ENCODE peak calls at places on chromosomes 7 and 10, in six cellular contexts. X, N, H, E, I and Y are unnamed samples.
A peak's percentile ranks its signal among the peaks of the same experiment; 100 is the strongest.

GRCh38 chr7:157952841-157953645 is 616.2 kb downstream of the DNAJB6 start:
- DNase-seq in X (no peak), N (no peak), H (no peak), E (no peak), I (no peak), Y (no peak)

GRCh38 chr10:24334279-24334922 is 125.5 kb downstream of the KIAA1217 start:
- DNase-seq in X (no peak), N (no peak), H (no peak), E (no peak), I (no peak), Y (no peak)

GRCh38 chr7:142313528-142313927 is 55.7 kb upstream of the PRSS58 start:
- DNase-seq in X (no peak), N (no peak), H (peak; percentile 71), E (no peak), I (no peak), Y (no peak)

GRCh38 chr10:76051007-76051936 is 619.8 kb downstream of the LRMDA start:
- DNase-seq in X (no peak), N (no peak), H (no peak), E (no peak), I (peak; percentile 89), Y (no peak)

GRCh38 chr10:102381983-102382382 is 13.5 kb upstream of the NFKB2 start:
- DNase-seq in X (no peak), N (no peak), H (no peak), E (no peak), I (no peak), Y (no peak)

GRCh38 chr7:27145167-27145883 is 1.8 kb upstream of the HOXA5 start:
- DNase-seq in X (no peak), N (no peak), H (peak; percentile 81), E (no peak), I (no peak), Y (no peak)

GRCh38 chr10:76336213-76336963 is 905.0 kb downstream of the LRMDA start:
- DNase-seq in X (no peak), N (no peak), H (no peak), E (no peak), I (no peak), Y (no peak)

GRCh38 chr7:29035044-29035740 is 77.1 kb upstream of the TRIL start:
- DNase-seq in X (no peak), N (no peak), H (no peak), E (no peak), I (no peak), Y (no peak)

GRCh38 chr7:1713502-1714484 is 43.7 kb downstream of the ELFN1 start:
- DNase-seq in X (no peak), N (no peak), H (peak; percentile 72), E (peak; percentile 74), I (peak; percentile 93), Y (no peak)

GRCh38 chr10:86078639-86079035 is 288.0 kb downstream of the GRID1 start:
- DNase-seq in X (no peak), N (no peak), H (no peak), E (no peak), I (no peak), Y (no peak)

GRCh38 chr7:156827587-156828203 is 65.3 kb downstream of the LMBR1 start:
- DNase-seq in X (no peak), N (no peak), H (no peak), E (no peak), I (peak; percentile 32), Y (no peak)

GRCh38 chr7:18495412-18496335 is at the start of gene HDAC9:
- DNase-seq in X (peak; percentile 29), N (no peak), H (peak; percentile 32), E (peak; percentile 43), I (peak; percentile 86), Y (no peak)

GRCh38 chr10:73780966-73781365 is 882 bp upstream of the CHCHD1 start:
- DNase-seq in X (no peak), N (no peak), H (no peak), E (no peak), I (no peak), Y (no peak)

GRCh38 chr10:71837085-71837827 is 13.8 kb downstream of the PSAP start:
- DNase-seq in X (no peak), N (no peak), H (no peak), E (peak; percentile 46), I (peak; percentile 52), Y (no peak)
- TF ChIP-seq CTCF in X (peak; percentile 23), N (peak; percentile 92), H (no peak), E (peak; percentile 49), I (peak; percentile 41), Y (peak; percentile 46)

GRCh38 chr10:12755075-12755474 is 246.4 kb downstream of the CCDC3 start:
- DNase-seq in X (no peak), N (no peak), H (no peak), E (no peak), I (no peak), Y (no peak)
- TF ChIP-seq CTCF in X (no peak), N (no peak), H (no peak), E (no peak), I (no peak), Y (no peak)

GRCh38 chr10:112344261-112344660 is 29.7 kb upstream of the ACSL5 start:
- DNase-seq in X (no peak), N (no peak), H (no peak), E (no peak), I (no peak), Y (no peak)
- TF ChIP-seq CTCF in X (no peak), N (no peak), H (no peak), E (no peak), I (no peak), Y (no peak)

GRCh38 chr10:133565441-133566294 is at the start of gene SYCE1:
- DNase-seq in X (no peak), N (peak; percentile 5), H (peak; percentile 71), E (no peak), I (no peak), Y (no peak)
- TF ChIP-seq CTCF in X (no peak), N (no peak), H (no peak), E (no peak), I (no peak), Y (no peak)